ENCODE peak calls at places on chromosomes 1 and 21, in five cellular contexts. One of them, this sample, is unnamed.

GRCh38 chr1:20248954-20249612 is 41.6 kb upstream of the VWA5B1 start:
- DNase-seq in HCT116: no peak
- DNase-seq in endodermal cell: no peak
- DNase-seq in body of pancreas: no peak
- DNase-seq in A549: no peak
- DNase-seq in this sample: no peak

GRCh38 chr21:18705971-18706370 is 302.4 kb upstream of the TMPRSS15 start:
- DNase-seq in HCT116: no peak
- DNase-seq in endodermal cell: no peak
- DNase-seq in body of pancreas: no peak
- DNase-seq in A549: no peak
- DNase-seq in this sample: no peak

GRCh38 chr1:32339363-32339978 is 3.4 kb upstream of the MARCKSL1 start:
- DNase-seq in HCT116: no peak
- DNase-seq in endodermal cell: no peak
- DNase-seq in body of pancreas: peak; percentile 43
- DNase-seq in A549: no peak
- DNase-seq in this sample: no peak

GRCh38 chr1:26067432-26067911 is at the start of gene TRIM63:
- DNase-seq in HCT116: no peak
- DNase-seq in endodermal cell: no peak
- DNase-seq in body of pancreas: no peak
- DNase-seq in A549: no peak
- DNase-seq in this sample: no peak

GRCh38 chr1:212687811-212688210 is 11.8 kb downstream of the BATF3 start:
- DNase-seq in HCT116: no peak
- DNase-seq in endodermal cell: no peak
- DNase-seq in body of pancreas: no peak
- DNase-seq in A549: no peak
- DNase-seq in this sample: no peak

GRCh38 chr1:3996846-3997705 is 97.0 kb upstream of the C1orf174 start:
- DNase-seq in HCT116: no peak
- DNase-seq in endodermal cell: no peak
- DNase-seq in body of pancreas: no peak
- DNase-seq in A549: no peak
- DNase-seq in this sample: no peak

GRCh38 chr1:54297596-54298283 is 97.8 kb downstream of the MRPL37 start:
- DNase-seq in HCT116: no peak
- DNase-seq in endodermal cell: no peak
- DNase-seq in body of pancreas: no peak
- DNase-seq in A549: no peak
- DNase-seq in this sample: no peak

GRCh38 chr1:229117664-229118300 is 153.1 kb upstream of the RAB4A start:
- DNase-seq in HCT116: no peak
- DNase-seq in endodermal cell: no peak
- DNase-seq in body of pancreas: peak; percentile 97
- DNase-seq in A549: no peak
- DNase-seq in this sample: peak; percentile 82

GRCh38 chr1:205124726-205125125 is 2.9 kb upstream of the RBBP5 start:
- DNase-seq in HCT116: no peak
- DNase-seq in endodermal cell: no peak
- DNase-seq in body of pancreas: no peak
- DNase-seq in A549: no peak
- DNase-seq in this sample: no peak

GRCh38 chr1:36874271-36875017 is 159.9 kb downstream of the GRIK3 start:
- DNase-seq in HCT116: no peak
- DNase-seq in endodermal cell: no peak
- DNase-seq in body of pancreas: no peak
- DNase-seq in A549: no peak
- DNase-seq in this sample: no peak

GRCh38 chr1:224809613-224810012 is 119.9 kb upstream of the DNAH14 start:
- DNase-seq in HCT116: no peak
- DNase-seq in endodermal cell: no peak
- DNase-seq in body of pancreas: no peak
- DNase-seq in A549: no peak
- DNase-seq in this sample: no peak

GRCh38 chr1:167705250-167705649 is 16.5 kb upstream of the MPZL1 start:
- DNase-seq in HCT116: no peak
- DNase-seq in endodermal cell: peak; percentile 82
- DNase-seq in body of pancreas: no peak
- DNase-seq in A549: no peak
- DNase-seq in this sample: no peak

GRCh38 chr1:181056560-181056959 is 22.8 kb downstream of the MR1 start:
- DNase-seq in HCT116: no peak
- DNase-seq in endodermal cell: no peak
- DNase-seq in body of pancreas: no peak
- DNase-seq in A549: no peak
- DNase-seq in this sample: no peak

GRCh38 chr1:227316941-227317540 is 1.3 kb downstream of the CDC42BPA start:
- DNase-seq in HCT116: no peak
- DNase-seq in endodermal cell: no peak
- DNase-seq in body of pancreas: no peak
- DNase-seq in A549: no peak
- DNase-seq in this sample: no peak

GRCh38 chr1:207848234-207848633 is 62.7 kb downstream of the CD34 start:
- DNase-seq in HCT116: no peak
- DNase-seq in endodermal cell: no peak
- DNase-seq in body of pancreas: peak; percentile 70
- DNase-seq in A549: peak; percentile 62
- DNase-seq in this sample: peak; percentile 82

GRCh38 chr1:174393885-174394284 is 53.9 kb upstream of the GPR52 start:
- DNase-seq in HCT116: no peak
- DNase-seq in endodermal cell: no peak
- DNase-seq in body of pancreas: no peak
- DNase-seq in A549: no peak
- DNase-seq in this sample: no peak

GRCh38 chr1:202671388-202671787 is 38.9 kb downstream of the SYT2 start:
- DNase-seq in HCT116: no peak
- DNase-seq in endodermal cell: no peak
- DNase-seq in body of pancreas: peak; percentile 62
- DNase-seq in A549: no peak
- DNase-seq in this sample: peak; percentile 19

GRCh38 chr1:27626031-27626935 is 8.7 kb downstream of the FGR start:
- DNase-seq in HCT116: no peak
- DNase-seq in endodermal cell: no peak
- DNase-seq in body of pancreas: peak; percentile 67
- DNase-seq in A549: no peak
- DNase-seq in this sample: no peak

GRCh38 chr1:210339500-210339899 is 10.8 kb downstream of the HHAT start:
- DNase-seq in HCT116: no peak
- DNase-seq in endodermal cell: no peak
- DNase-seq in body of pancreas: no peak
- DNase-seq in A549: no peak
- DNase-seq in this sample: no peak

GRCh38 chr1:166884040-166884642 is 8.1 kb upstream of the TADA1 start:
- DNase-seq in HCT116: no peak
- DNase-seq in endodermal cell: peak; percentile 96
- DNase-seq in body of pancreas: peak; percentile 39
- DNase-seq in A549: peak; percentile 13
- DNase-seq in this sample: peak; percentile 16

DNA sequence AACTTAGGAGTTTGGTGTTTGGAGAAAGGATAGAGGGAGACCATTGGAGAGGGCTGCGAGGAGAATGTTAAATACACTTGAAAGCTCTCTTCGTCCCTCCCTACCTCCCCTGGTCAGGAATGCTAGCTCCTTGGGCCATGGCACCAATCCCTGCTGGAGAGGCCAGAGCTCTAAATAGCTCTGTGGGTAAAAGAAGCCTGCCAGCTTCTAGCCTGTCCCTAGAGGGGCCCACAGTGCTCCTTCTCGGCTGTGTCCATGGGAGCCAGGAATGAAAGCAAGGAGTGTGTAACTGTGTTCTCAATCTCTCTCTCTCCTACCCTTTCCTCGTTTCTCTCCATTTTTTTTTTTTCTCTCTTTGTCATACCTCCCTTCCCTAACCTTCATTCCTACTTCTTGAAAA is at the start of gene CCDC190:
- DNase-seq in HCT116: no peak
- DNase-seq in endodermal cell: no peak
- DNase-seq in body of pancreas: no peak
- DNase-seq in A549: no peak
- DNase-seq in this sample: no peak
- H3K27ac ChIP-seq in HCT116: no peak within 1 kb of the TSS
- H3K27ac ChIP-seq in endodermal cell: no peak within 1 kb of the TSS
- H3K27ac ChIP-seq in body of pancreas: no peak within 1 kb of the TSS
- H3K27ac ChIP-seq in A549: no peak within 1 kb of the TSS
- H3K27ac ChIP-seq in this sample: no peak within 1 kb of the TSS

GRCh38 chr1:183480971-183481431 is 8.7 kb downstream of the SMG7 start:
- DNase-seq in HCT116: no peak
- DNase-seq in endodermal cell: no peak
- DNase-seq in body of pancreas: no peak
- DNase-seq in A549: no peak
- DNase-seq in this sample: no peak
- H3K4me3 ChIP-seq in HCT116: no peak overlapping the region
- H3K4me3 ChIP-seq in endodermal cell: peak overlapping the region; percentile 41
- H3K4me3 ChIP-seq in body of pancreas: no peak overlapping the region
- H3K4me3 ChIP-seq in A549: no peak overlapping the region
- H3K4me3 ChIP-seq in this sample: no peak overlapping the region

GRCh38 chr1:156487862-156488261 is 12.7 kb downstream of the MEF2D start:
- DNase-seq in HCT116: no peak
- DNase-seq in endodermal cell: no peak
- DNase-seq in body of pancreas: no peak
- DNase-seq in A549: no peak
- DNase-seq in this sample: peak; percentile 43
- H3K27ac ChIP-seq in HCT116: no peak overlapping the region
- H3K27ac ChIP-seq in endodermal cell: no peak overlapping the region
- H3K27ac ChIP-seq in body of pancreas: no peak overlapping the region
- H3K27ac ChIP-seq in A549: no peak overlapping the region
- H3K27ac ChIP-seq in this sample: peak overlapping the region; percentile 90

DNA sequence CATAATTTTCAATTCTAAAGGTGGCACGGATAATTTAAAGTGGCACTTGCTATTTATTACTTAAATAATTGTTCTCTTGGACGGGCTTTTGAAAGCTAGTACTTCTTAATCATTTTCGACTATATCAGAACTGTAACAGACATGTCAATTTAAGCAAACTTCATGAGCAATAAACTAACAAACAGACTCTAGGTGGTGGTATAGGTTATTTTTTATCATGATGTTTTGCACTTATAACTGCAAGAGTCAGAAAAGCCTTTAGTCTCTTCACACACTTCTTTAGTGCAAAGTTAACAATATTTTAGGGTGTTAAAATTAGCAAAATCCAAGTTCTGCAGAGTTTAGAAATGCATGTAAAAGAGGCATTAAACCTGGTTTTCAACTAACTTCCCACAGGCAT is 2.2 kb downstream of the NRIP1 start:
- DNase-seq in HCT116: no peak
- DNase-seq in endodermal cell: no peak
- DNase-seq in body of pancreas: no peak
- DNase-seq in A549: no peak
- DNase-seq in this sample: no peak
- H3K4me3 ChIP-seq in HCT116: peak overlapping the region; percentile 52
- H3K4me3 ChIP-seq in endodermal cell: peak overlapping the region; percentile 98
- H3K4me3 ChIP-seq in body of pancreas: peak overlapping the region; percentile 86
- H3K4me3 ChIP-seq in A549: peak overlapping the region; percentile 86
- H3K4me3 ChIP-seq in this sample: no peak overlapping the region

DNA sequence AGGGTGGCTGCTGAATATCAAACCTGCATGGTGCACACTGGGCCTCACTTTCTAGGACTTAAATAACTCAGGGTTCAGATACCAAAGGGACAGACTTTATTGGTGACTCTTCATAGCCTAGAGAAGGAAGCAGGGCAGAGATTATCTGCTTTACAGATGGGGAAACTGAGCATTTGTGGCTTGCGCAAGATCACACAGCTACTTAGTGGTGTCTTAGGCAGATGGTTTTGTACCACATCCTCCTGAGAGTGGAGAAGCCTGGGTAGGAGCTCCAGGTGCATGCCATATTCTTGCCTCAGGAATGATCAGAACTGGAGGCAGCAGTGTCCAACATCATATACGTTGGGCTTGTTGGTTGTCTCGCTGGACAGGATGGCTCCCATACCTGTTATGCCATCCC is 6.8 kb upstream of the DPH2 start:
- DNase-seq in HCT116: no peak
- DNase-seq in endodermal cell: no peak
- DNase-seq in body of pancreas: no peak
- DNase-seq in A549: no peak
- DNase-seq in this sample: no peak
- H3K27ac ChIP-seq in HCT116: no peak overlapping the region
- H3K27ac ChIP-seq in endodermal cell: no peak overlapping the region
- H3K27ac ChIP-seq in body of pancreas: no peak overlapping the region
- H3K27ac ChIP-seq in A549: no peak overlapping the region
- H3K27ac ChIP-seq in this sample: no peak overlapping the region

DNA sequence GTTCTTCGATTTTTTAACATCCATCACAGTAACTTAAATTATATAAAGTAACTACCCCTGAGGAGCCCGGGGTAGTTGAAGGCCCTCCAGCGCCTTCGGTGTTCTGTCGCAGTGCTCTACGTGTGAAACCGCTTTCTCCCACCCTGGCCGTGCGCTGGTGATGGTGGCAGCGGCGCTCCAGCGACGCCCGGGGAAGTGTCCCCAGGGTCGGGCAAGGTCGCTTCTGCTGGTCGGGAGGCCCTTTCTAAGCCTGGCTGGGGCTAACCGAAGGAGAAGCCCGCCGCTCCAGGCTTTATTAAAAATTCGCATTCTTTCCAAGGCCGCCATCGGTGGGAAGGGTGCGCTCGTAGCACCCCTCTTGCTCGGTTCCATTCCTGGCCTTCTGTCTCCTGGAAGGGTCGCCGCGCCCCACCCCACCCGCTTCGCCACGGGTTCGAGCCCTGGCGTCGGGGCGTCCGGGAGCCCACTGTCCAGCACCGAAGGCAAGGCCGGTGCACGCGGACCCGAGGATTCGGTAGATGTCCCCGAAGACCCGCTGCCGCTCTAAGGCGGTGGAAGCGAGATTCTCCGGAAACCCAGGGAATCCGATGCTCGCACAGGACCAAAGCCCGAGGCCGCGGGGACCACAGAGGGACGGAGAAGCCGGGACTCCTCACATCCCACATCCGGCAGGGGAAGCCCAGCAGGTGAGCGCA is 807 bp upstream of the RIPPLY3 start:
- DNase-seq in HCT116: no peak
- DNase-seq in endodermal cell: no peak
- DNase-seq in body of pancreas: no peak
- DNase-seq in A549: no peak
- DNase-seq in this sample: no peak
- H3K4me3 ChIP-seq in HCT116: no peak overlapping the region
- H3K4me3 ChIP-seq in endodermal cell: peak overlapping the region; percentile 80
- H3K4me3 ChIP-seq in body of pancreas: no peak overlapping the region
- H3K4me3 ChIP-seq in A549: no peak overlapping the region
- H3K4me3 ChIP-seq in this sample: peak overlapping the region; percentile 49

GRCh38 chr1:183218981-183219621 is 33.0 kb downstream of the LAMC2 start:
- DNase-seq in HCT116: no peak
- DNase-seq in endodermal cell: peak; percentile 62
- DNase-seq in body of pancreas: peak; percentile 10
- DNase-seq in A549: no peak
- DNase-seq in this sample: no peak
- H3K27ac ChIP-seq in HCT116: no peak overlapping the region
- H3K27ac ChIP-seq in endodermal cell: peak overlapping the region; percentile 59
- H3K27ac ChIP-seq in body of pancreas: no peak overlapping the region
- H3K27ac ChIP-seq in A549: no peak overlapping the region
- H3K27ac ChIP-seq in this sample: no peak overlapping the region

DNA sequence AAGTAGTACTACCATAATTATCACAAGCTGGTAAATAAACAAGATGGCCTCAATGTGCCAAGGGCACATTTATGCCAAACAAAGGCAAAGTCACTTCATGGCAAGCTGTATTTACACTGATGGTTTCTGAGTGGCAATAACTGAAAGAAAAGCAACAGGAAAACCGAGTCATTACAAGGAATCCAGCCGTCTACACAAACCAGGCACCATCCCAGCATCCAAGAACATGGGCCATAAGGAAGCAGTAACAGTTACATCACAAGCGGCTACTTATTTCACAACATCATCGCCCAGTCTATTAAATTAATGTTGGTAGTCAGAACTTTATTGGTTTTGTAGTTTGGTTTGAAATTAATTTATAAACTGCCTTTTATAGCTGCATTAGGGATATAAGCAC is 214.2 kb downstream of the RERE start:
- DNase-seq in HCT116: no peak
- DNase-seq in endodermal cell: no peak
- DNase-seq in body of pancreas: no peak
- DNase-seq in A549: no peak
- DNase-seq in this sample: no peak
- H3K4me3 ChIP-seq in HCT116: no peak overlapping the region
- H3K4me3 ChIP-seq in endodermal cell: no peak overlapping the region
- H3K4me3 ChIP-seq in body of pancreas: no peak overlapping the region
- H3K4me3 ChIP-seq in A549: no peak overlapping the region
- H3K4me3 ChIP-seq in this sample: no peak overlapping the region